ENCODE peak calls at places on chromosomes 13 and 19, in nine cellular contexts. F is GM23248; K is OCI-LY7; N is ascending aorta; Z is cardiac muscle cell; E is Panc1; D is uterus; Y is NCI-H748 treated with DMSO at 0.1 percent for 48 hours; P is activated CD4-positive, alpha-beta T cell treated with anti-CD3 and anti-CD28 coated beads, Interleukin-2, amount 10 ng/mL, durations not matched to agents 7 days and 5 days. U is an unnamed sample.
A peak's percentile ranks its signal among the peaks of the same experiment; 100 is the strongest.

GRCh38 chr19:30318936-30319335 is 53.2 kb upstream of the ZNF536 start:
- DNase-seq in F (no peak), E (no peak), K (no peak), D (no peak), P (no peak), Y (no peak), Z (no peak), N (no peak), U (no peak)

GRCh38 chr13:98173431-98173921 is 3.6 kb downstream of the RNF113B start:
- DNase-seq in N (no peak), Y (no peak), E (no peak), F (peak; percentile 93), D (peak; percentile 42), K (no peak), P (no peak), Z (peak; percentile 85), U (no peak)

GRCh38 chr19:17333611-17334413 is 843 bp downstream of the ANO8 start:
- DNase-seq in E (no peak), P (peak; percentile 84), F (peak; percentile 91), N (no peak), D (no peak), Z (peak; percentile 89), K (peak; percentile 47), Y (no peak), U (no peak)

GRCh38 chr19:41521860-41522555 is 54.0 kb upstream of the CEACAM21 start:
- DNase-seq in K (no peak), Z (no peak), N (no peak), F (peak; percentile 10), E (no peak), P (peak; percentile 27), D (no peak), Y (no peak), U (no peak)

GRCh38 chr19:53883231-53883661 is 1.2 kb downstream of the PRKCG start:
- DNase-seq in D (no peak), N (no peak), E (no peak), F (no peak), K (no peak), Y (no peak), Z (no peak), P (peak; percentile 26), U (no peak)

GRCh38 chr19:33767898-33768413 is 28.7 kb upstream of the KCTD15 start:
- DNase-seq in F (peak; percentile 39), Z (peak; percentile 33), Y (no peak), E (no peak), P (peak; percentile 45), N (no peak), K (peak; percentile 34), D (no peak), U (no peak)

GRCh38 chr13:93963266-93964131 is 516.0 kb downstream of the DCT start:
- DNase-seq in N (no peak), Z (peak; percentile 63), F (peak; percentile 59), Y (peak; percentile 95), P (no peak), E (peak; percentile 12), D (no peak), K (no peak), U (peak; percentile 93)

GRCh38 chr13:38602261-38602660 is 84.6 kb upstream of the FREM2 start:
- DNase-seq in N (no peak), F (no peak), Y (no peak), D (no peak), P (no peak), Z (peak; percentile 15), K (no peak), E (no peak), U (no peak)

GRCh38 chr19:11425719-11426457 is 6.8 kb upstream of the RGL3 start:
- DNase-seq in D (no peak), K (no peak), P (no peak), N (no peak), E (no peak), Y (no peak), Z (no peak), F (no peak), U (peak; percentile 66)

GRCh38 chr13:47955836-47956235 is 45.2 kb downstream of the SUCLA2 start:
- DNase-seq in Y (no peak), P (no peak), Z (no peak), D (no peak), F (no peak), N (no peak), E (no peak), K (no peak), U (no peak)